ENCODE peak calls at places on chromosomes 11 and 22, in eight cellular contexts. F is colonic mucosa, N is foreskin keratinocyte, W is heart right ventricle, L is natural killer cell, S is RWPE1, R is endothelial cell, H is Calu3. G is an unnamed sample.

GRCh38 chr11:116691779-116692178 is 81.0 kb downstream of the BUD13 start:
- DNase-seq in F (peak), N (no peak), W (no peak), L (peak), S (peak), R (peak), H (peak), G (no peak)

GRCh38 chr11:62013266-62014157 is 46.1 kb upstream of the FTH1 start:
- DNase-seq in F (peak), N (peak), W (no peak), L (no peak), S (peak), R (no peak), H (peak), G (no peak)

GRCh38 chr11:62534779-62535545 is 11.6 kb downstream of the AHNAK start:
- DNase-seq in F (no peak), N (no peak), W (no peak), L (no peak), S (no peak), R (no peak), H (no peak), G (no peak)

GRCh38 chr22:38219644-38220043 is 17.9 kb downstream of the MAFF start:
- DNase-seq in F (no peak), N (no peak), W (no peak), L (no peak), S (no peak), R (no peak), H (no peak), G (no peak)

GRCh38 chr11:115672412-115672811 is 168.2 kb upstream of the CADM1 start:
- DNase-seq in F (no peak), N (no peak), W (no peak), L (no peak), S (no peak), R (no peak), H (no peak), G (no peak)

GRCh38 chr11:122721964-122722266 is 66.4 kb downstream of the UBASH3B start:
- DNase-seq in F (no peak), N (peak), W (no peak), L (no peak), S (peak), R (no peak), H (no peak), G (no peak)

GRCh38 chr11:34915136-34916013 is 804 bp downstream of the APIP start:
- DNase-seq in F (no peak), N (peak), W (no peak), L (no peak), S (no peak), R (no peak), H (no peak), G (no peak)

GRCh38 chr11:94934362-94934761 is 39.0 kb downstream of the CWC15 start:
- DNase-seq in F (no peak), N (no peak), W (no peak), L (no peak), S (no peak), R (peak), H (no peak), G (no peak)

GRCh38 chr22:25475554-25476022 is 88.9 kb upstream of the GRK3 start:
- DNase-seq in F (no peak), N (no peak), W (peak), L (no peak), S (no peak), R (no peak), H (no peak), G (no peak)

GRCh38 chr11:129729823-129730222 is 85.8 kb upstream of the TMEM45B start:
- DNase-seq in F (no peak), N (no peak), W (no peak), L (no peak), S (no peak), R (no peak), H (no peak), G (no peak)

GRCh38 chr11:81494431-81494830 is 1239.2 kb downstream of the FAM181B start:
- DNase-seq in F (no peak), N (no peak), W (no peak), L (no peak), S (no peak), R (no peak), H (no peak), G (no peak)

GRCh38 chr22:31680764-31681624 is 19.0 kb upstream of the PISD start:
- DNase-seq in F (peak), N (no peak), W (no peak), L (no peak), S (no peak), R (no peak), H (no peak), G (no peak)

GRCh38 chr22:19086417-19086816 is 35.8 kb downstream of the DGCR2 start:
- DNase-seq in F (no peak), N (no peak), W (no peak), L (no peak), S (no peak), R (no peak), H (no peak), G (no peak)

GRCh38 chr22:23243006-23243573 is 62.8 kb downstream of the BCR start:
- DNase-seq in F (no peak), N (no peak), W (no peak), L (peak), S (no peak), R (no peak), H (no peak), G (no peak)

GRCh38 chr11:64385953-64386704 is 27.2 kb downstream of the RPS6KA4 start:
- DNase-seq in F (no peak), N (no peak), W (no peak), L (no peak), S (no peak), R (no peak), H (peak), G (no peak)

GRCh38 chr11:57597971-57598830 is 716 bp downstream of the SERPING1 start:
- DNase-seq in F (peak), N (no peak), W (peak), L (no peak), S (no peak), R (peak), H (peak), G (peak)

GRCh38 chr11:83569134-83569805 is 283.1 kb upstream of the CCDC90B start:
- DNase-seq in F (no peak), N (no peak), W (no peak), L (no peak), S (no peak), R (no peak), H (no peak), G (no peak)

GRCh38 chr11:117985953-117986887 is at the start of gene IL10RA:
- DNase-seq in F (peak), N (peak), W (peak), L (peak), S (peak), R (peak), H (peak), G (peak)

GRCh38 chr11:69636870-69637600 is 3.9 kb upstream of the CCND1 start:
- DNase-seq in F (peak), N (no peak), W (no peak), L (no peak), S (no peak), R (no peak), H (no peak), G (no peak)

GRCh38 chr11:66204412-66204811 is 64.0 kb upstream of the RAB1B start:
- DNase-seq in F (no peak), N (no peak), W (no peak), L (no peak), S (no peak), R (no peak), H (no peak), G (no peak)

GRCh38 chr22:41003041-41003440 is 51.9 kb downstream of the RBX1 start:
- DNase-seq in F (no peak), N (no peak), W (no peak), L (no peak), S (peak), R (peak), H (peak), G (no peak)

GRCh38 chr11:2250485-2250884 is 19.9 kb downstream of the ASCL2 start:
- DNase-seq in F (peak), N (no peak), W (no peak), L (no peak), S (no peak), R (no peak), H (no peak), G (no peak)

GRCh38 chr11:86676010-86676409 is 3.6 kb upstream of the ME3 start:
- DNase-seq in F (peak), N (no peak), W (no peak), L (no peak), S (no peak), R (no peak), H (no peak), G (no peak)

GRCh38 chr11:44853674-44854073 is 97.0 kb downstream of the TP53I11 start:
- DNase-seq in F (no peak), N (no peak), W (no peak), L (no peak), S (no peak), R (no peak), H (no peak), G (no peak)

GRCh38 chr11:111001986-111002616 is 243.4 kb upstream of the POU2AF2 start:
- DNase-seq in F (no peak), N (peak), W (no peak), L (no peak), S (peak), R (no peak), H (no peak), G (no peak)

GRCh38 chr11:118662401-118663271 is 16.8 kb downstream of the TREH start:
- DNase-seq in F (no peak), N (no peak), W (no peak), L (no peak), S (no peak), R (no peak), H (no peak), G (no peak)

GRCh38 chr11:120032766-120033390 is 105.0 kb downstream of the TRIM29 start:
- DNase-seq in F (no peak), N (no peak), W (no peak), L (no peak), S (no peak), R (no peak), H (no peak), G (no peak)

GRCh38 chr11:117259417-117259816 is 26.9 kb downstream of the RNF214 start:
- DNase-seq in F (no peak), N (peak), W (no peak), L (no peak), S (no peak), R (no peak), H (no peak), G (no peak)

GRCh38 chr22:23499845-23500500 is 80.1 kb downstream of the IGLL1 start:
- DNase-seq in F (no peak), N (no peak), W (no peak), L (no peak), S (no peak), R (no peak), H (no peak), G (no peak)

GRCh38 chr11:126310229-126310991 is 6.5 kb downstream of the DCPS start:
- DNase-seq in F (peak), N (no peak), W (peak), L (peak), S (peak), R (peak), H (peak), G (peak)

GRCh38 chr11:125164422-125165110 is at the start of gene PKNOX2:
- DNase-seq in F (peak), N (no peak), W (peak), L (no peak), S (peak), R (peak), H (peak), G (no peak)

GRCh38 chr11:82869657-82870056 is 30.6 kb downstream of the PRCP start:
- DNase-seq in F (no peak), N (no peak), W (no peak), L (no peak), S (no peak), R (no peak), H (no peak), G (no peak)

GRCh38 chr11:39374963-39375698 is 2084.3 kb downstream of the LRRC4C start:
- DNase-seq in F (no peak), N (no peak), W (no peak), L (no peak), S (peak), R (peak), H (peak), G (no peak)

GRCh38 chr11:43579171-43579918 is 101.2 kb upstream of the HSD17B12 start:
- DNase-seq in F (no peak), N (no peak), W (no peak), L (no peak), S (peak), R (peak), H (peak), G (no peak)
- TF ChIP-seq CTCF in F (no peak), N (peak), W (peak), L (no peak), S (peak), R (peak), H (peak), G (no peak)

GRCh38 chr11:108222686-108223448 is at the start of gene ATM:
- DNase-seq in F (peak), N (peak), W (peak), L (peak), S (peak), R (peak), H (peak), G (peak)
- TF ChIP-seq CTCF in F (peak), N (peak), W (peak), L (peak), S (peak), R (peak), H (peak), G (no peak)

DNA sequence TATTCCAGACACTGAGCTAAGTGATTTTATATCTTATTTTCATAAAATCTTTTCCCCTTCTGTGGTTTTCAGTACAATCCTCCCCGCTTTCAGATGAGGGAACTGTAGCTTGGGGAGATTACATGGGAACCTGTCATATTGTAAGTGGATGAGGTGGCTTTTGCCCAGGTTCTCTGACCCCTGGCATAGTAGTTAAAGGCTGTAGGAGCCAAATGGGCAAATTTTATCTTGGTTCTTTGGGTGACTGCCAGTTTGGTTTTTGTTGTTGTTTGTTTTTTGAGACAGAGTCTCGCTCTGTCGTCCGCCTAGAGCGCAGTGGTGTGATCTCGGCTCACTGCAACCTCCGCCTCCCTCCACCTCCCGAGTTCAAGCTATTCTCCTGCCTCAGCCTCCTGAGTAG is 411.6 kb upstream of the NARS2 start:
- DNase-seq in F (no peak), N (no peak), W (no peak), L (no peak), S (no peak), R (no peak), H (no peak), G (no peak)
- TF ChIP-seq CTCF in F (no peak), N (no peak), W (no peak), L (no peak), S (no peak), R (no peak), H (no peak), G (no peak)

GRCh38 chr11:128448487-128448886 is 138.9 kb downstream of the ETS1 start:
- DNase-seq in F (peak), N (peak), W (no peak), L (no peak), S (peak), R (no peak), H (peak), G (no peak)
- TF ChIP-seq CTCF in F (no peak), N (peak), W (no peak), L (no peak), S (peak), R (no peak), H (no peak), G (no peak)

GRCh38 chr11:121257976-121258375 is 34.6 kb upstream of the SC5D start:
- DNase-seq in F (no peak), N (peak), W (no peak), L (no peak), S (peak), R (no peak), H (no peak), G (no peak)
- TF ChIP-seq CTCF in F (no peak), N (no peak), W (no peak), L (no peak), S (no peak), R (no peak), H (no peak), G (no peak)

GRCh38 chr11:76674517-76675400 is 4.2 kb upstream of the LRRC32 start:
- DNase-seq in F (no peak), N (no peak), W (no peak), L (no peak), S (no peak), R (no peak), H (no peak), G (no peak)
- TF ChIP-seq CTCF in F (no peak), N (peak), W (no peak), L (no peak), S (no peak), R (no peak), H (no peak), G (no peak)

GRCh38 chr22:47277001-47277400 is 514.6 kb downstream of the TBC1D22A start:
- DNase-seq in F (no peak), N (no peak), W (no peak), L (no peak), S (no peak), R (no peak), H (no peak), G (no peak)

GRCh38 chr22:47274196-47274595 is 511.7 kb downstream of the TBC1D22A start:
- DNase-seq in F (no peak), N (no peak), W (no peak), L (no peak), S (no peak), R (no peak), H (no peak), G (no peak)

GRCh38 chr22:47276219-47276843 is 513.9 kb downstream of the TBC1D22A start:
- DNase-seq in F (no peak), N (no peak), W (no peak), L (no peak), S (no peak), R (no peak), H (no peak), G (no peak)

GRCh38 chr22:47277511-47277910 is 515.1 kb downstream of the TBC1D22A start:
- DNase-seq in F (no peak), N (no peak), W (no peak), L (no peak), S (no peak), R (no peak), H (no peak), G (no peak)

DNA sequence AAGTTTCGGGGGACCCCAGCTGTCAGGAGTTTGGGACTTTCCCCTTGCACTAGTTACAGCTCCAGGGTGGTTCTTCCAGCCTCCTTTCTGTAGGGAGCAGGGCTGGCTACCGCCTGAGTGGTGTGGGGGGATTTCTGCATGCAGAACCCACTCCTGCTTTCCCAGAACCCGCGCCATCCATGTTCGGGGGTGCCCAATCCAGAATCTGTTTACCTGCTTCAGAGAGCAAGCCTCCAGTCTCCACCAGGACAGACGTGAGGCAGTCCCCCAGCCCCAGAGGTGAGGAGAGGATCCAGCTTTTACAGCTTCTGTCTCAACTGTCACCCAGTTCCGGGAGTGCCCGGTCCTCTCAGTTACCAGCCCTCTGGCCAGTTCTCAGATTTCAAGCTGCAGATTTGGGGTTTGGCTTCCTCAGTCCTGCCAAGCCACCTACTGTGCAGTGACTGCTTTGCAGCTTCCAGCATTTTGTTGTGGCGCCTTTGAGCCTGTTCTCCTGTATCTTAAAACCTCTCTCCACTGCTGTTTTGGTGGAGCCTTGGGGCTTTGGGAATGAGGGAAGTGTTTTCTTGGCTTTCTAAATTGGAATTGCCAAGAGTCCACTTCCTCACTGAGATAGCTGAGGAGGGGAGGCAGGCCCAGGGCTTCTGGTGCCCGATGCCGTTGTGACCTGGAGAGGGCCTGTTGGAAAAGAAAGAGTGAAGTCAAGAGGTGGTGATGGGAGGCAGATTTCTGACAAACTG is 513.2 kb downstream of the TBC1D22A start:
- DNase-seq in F (no peak), N (no peak), W (no peak), L (no peak), S (no peak), R (no peak), H (no peak), G (no peak)
- TF ChIP-seq CTCF in F (no peak), N (no peak), W (no peak), L (no peak), S (no peak), R (no peak), H (no peak), G (no peak)

GRCh38 chr11:84800755-84801346 is 826.3 kb downstream of the DLG2 start:
- DNase-seq in F (no peak), N (no peak), W (no peak), L (no peak), S (peak), R (peak), H (peak), G (no peak)
- TF ChIP-seq CTCF in F (peak), N (peak), W (peak), L (no peak), S (peak), R (peak), H (no peak), G (no peak)

GRCh38 chr22:35844886-35845285 is 127.2 kb downstream of the APOL5 start:
- DNase-seq in F (peak), N (no peak), W (no peak), L (no peak), S (no peak), R (no peak), H (no peak), G (no peak)
- TF ChIP-seq CTCF in F (no peak), N (no peak), W (no peak), L (no peak), S (no peak), R (no peak), H (no peak), G (no peak)

GRCh38 chr11:396511-396947 is 2.5 kb downstream of the PKP3 start:
- DNase-seq in F (peak), N (no peak), W (no peak), L (no peak), S (peak), R (no peak), H (no peak), G (no peak)
- TF ChIP-seq CTCF in F (no peak), N (peak), W (no peak), L (no peak), S (peak), R (no peak), H (peak), G (no peak)

G was measured in omental fat pad.